ENCODE peak calls at places on chromosomes 3 and 15, in four cellular contexts. C is heart left ventricle, D is mesendoderm, T is dorsolateral prefrontal cortex. J is an unnamed sample.

GRCh38 chr15:100108846-100109245 is 232.9 kb downstream of the ADAMTS17 start:
- DNase-seq in C (no peak), D (no peak), T (no peak), J (peak)

GRCh38 chr3:134816623-134817022 is 21.6 kb downstream of the EPHB1 start:
- DNase-seq in C (no peak), D (no peak), T (no peak), J (no peak)

GRCh38 chr3:16873872-16874271 is 10.9 kb upstream of the PLCL2 start:
- DNase-seq in C (no peak), D (no peak), T (no peak), J (no peak)

GRCh38 chr3:72821170-72821781 is 27.0 kb downstream of the SHQ1 start:
- DNase-seq in C (peak), D (no peak), T (no peak), J (no peak)

GRCh38 chr3:146747928-146748327 is 142.8 kb upstream of the PLSCR5 start:
- DNase-seq in C (no peak), D (peak), T (no peak), J (no peak)

GRCh38 chr3:176939022-176939817 is 258.1 kb downstream of the TBL1XR1 start:
- DNase-seq in C (peak), D (peak), T (no peak), J (no peak)

GRCh38 chr15:39582286-39582976 is 1.6 kb downstream of the THBS1 start:
- DNase-seq in C (peak), D (no peak), T (no peak), J (no peak)

GRCh38 chr3:181615666-181616065 is 96.1 kb upstream of the SOX2 start:
- DNase-seq in C (no peak), D (no peak), T (no peak), J (no peak)

GRCh38 chr15:86915811-86916331 is 836.2 kb downstream of the AGBL1 start:
- DNase-seq in C (no peak), D (peak), T (no peak), J (no peak)

GRCh38 chr15:72358532-72359180 is 17.2 kb downstream of the HEXA start:
- DNase-seq in C (peak), D (no peak), T (peak), J (peak)

GRCh38 chr3:184423567-184423966 is 43.7 kb downstream of the CHRD start:
- DNase-seq in C (no peak), D (peak), T (no peak), J (no peak)

GRCh38 chr3:128322030-128323022 is 144.4 kb downstream of the DNAJB8 start:
- DNase-seq in C (peak), D (peak), T (no peak), J (no peak)

GRCh38 chr15:66617137-66618090 is 51.6 kb upstream of the LCTL start:
- DNase-seq in C (peak), D (no peak), T (peak), J (peak)

GRCh38 chr3:175105066-175105465 is 245.9 kb downstream of the NAALADL2 start:
- DNase-seq in C (no peak), D (no peak), T (no peak), J (no peak)

GRCh38 chr3:29937185-29937584 is 656.3 kb downstream of the RBMS3 start:
- DNase-seq in C (no peak), D (no peak), T (no peak), J (no peak)

GRCh38 chr15:81282911-81283310 is 41.0 kb downstream of the STARD5 start:
- DNase-seq in C (no peak), D (no peak), T (no peak), J (no peak)

GRCh38 chr15:88649286-88649733 is 10.5 kb downstream of the ISG20 start:
- DNase-seq in C (peak), D (peak), T (peak), J (peak)

GRCh38 chr3:46990573-46991374 is 11.3 kb downstream of the NBEAL2 start:
- DNase-seq in C (no peak), D (no peak), T (no peak), J (no peak)

GRCh38 chr3:112338021-112338726 is 5.2 kb downstream of the CD200 start:
- DNase-seq in C (no peak), D (no peak), T (no peak), J (no peak)

GRCh38 chr3:194130807-194131589 is 5.0 kb upstream of the HES1 start:
- DNase-seq in C (peak), D (peak), T (no peak), J (no peak)

GRCh38 chr15:45186771-45187577 is 792 bp downstream of the SHF start:
- DNase-seq in C (no peak), D (peak), T (no peak), J (no peak)

GRCh38 chr15:52518487-52518886 is 10.2 kb downstream of the MYO5A start:
- DNase-seq in C (no peak), D (no peak), T (no peak), J (no peak)

GRCh38 chr15:61422773-61423172 is 193.7 kb upstream of the RORA start:
- DNase-seq in C (no peak), D (no peak), T (no peak), J (no peak)

GRCh38 chr15:32222716-32223115 is 180.4 kb downstream of the GOLGA8K start:
- DNase-seq in C (no peak), D (no peak), T (no peak), J (no peak)

GRCh38 chr3:99319961-99320360 is 318.4 kb upstream of the COL8A1 start:
- DNase-seq in C (no peak), D (no peak), T (no peak), J (no peak)

GRCh38 chr15:69758810-69759410 is 306.3 kb downstream of the RPLP1 start:
- DNase-seq in C (peak), D (no peak), T (no peak), J (no peak)

GRCh38 chr3:84126160-84126559 is 832.6 kb upstream of the CADM2 start:
- DNase-seq in C (no peak), D (no peak), T (no peak), J (no peak)

GRCh38 chr15:57572463-57572862 is 19.2 kb upstream of the MYZAP start:
- DNase-seq in C (no peak), D (no peak), T (no peak), J (no peak)

GRCh38 chr3:72696815-72697214 is 151.4 kb downstream of the SHQ1 start:
- DNase-seq in C (no peak), D (peak), T (no peak), J (no peak)

GRCh38 chr3:59771760-59772159 is 721.9 kb upstream of the CFAP20DC start:
- DNase-seq in C (no peak), D (no peak), T (no peak), J (no peak)

GRCh38 chr3:164577667-164578066 is 500.6 kb downstream of the SI start:
- DNase-seq in C (no peak), D (no peak), T (no peak), J (no peak)

DNA sequence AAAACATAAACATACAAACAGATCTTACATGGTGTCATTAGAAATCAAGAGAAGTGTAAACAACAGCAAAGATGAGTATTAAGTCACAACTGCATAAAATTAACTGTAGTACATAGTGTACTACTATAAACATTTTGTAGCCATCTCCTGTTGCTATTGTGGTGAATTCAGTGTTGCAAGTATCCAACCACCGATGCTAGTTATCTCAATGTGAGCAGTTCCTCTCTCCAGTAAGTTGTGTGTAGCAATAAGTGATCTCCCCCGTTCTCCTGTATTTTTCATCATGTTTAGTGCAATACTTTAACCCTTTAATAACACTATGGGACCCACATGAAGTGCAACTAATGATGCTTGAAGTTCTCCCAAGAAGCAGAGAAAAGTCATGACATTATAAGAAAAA is 264.8 kb upstream of the KCNH8 start:
- DNase-seq in C (no peak), D (no peak), T (no peak), J (no peak)
- H3K27ac ChIP-seq in C (no peak), D (no peak), T (no peak), J (no peak)

GRCh38 chr3:179108091-179108490 is 36.5 kb upstream of the ZMAT3 start:
- DNase-seq in C (no peak), D (no peak), T (no peak), J (no peak)
- H3K27ac ChIP-seq in C (no peak), D (no peak), T (no peak), J (no peak)

GRCh38 chr15:76339302-76340197 is 3.0 kb downstream of the ISL2 start:
- DNase-seq in C (no peak), D (peak), T (no peak), J (no peak)

GRCh38 chr15:76337047-76337738 is 620 bp downstream of the ISL2 start:
- DNase-seq in C (no peak), D (peak), T (no peak), J (no peak)

GRCh38 chr15:76337739-76338554 is 1.4 kb downstream of the ISL2 start:
- DNase-seq in C (no peak), D (peak), T (no peak), J (no peak)

GRCh38 chr15:76340198-76340801 is 3.7 kb downstream of the ISL2 start:
- DNase-seq in C (no peak), D (peak), T (no peak), J (no peak)

DNA sequence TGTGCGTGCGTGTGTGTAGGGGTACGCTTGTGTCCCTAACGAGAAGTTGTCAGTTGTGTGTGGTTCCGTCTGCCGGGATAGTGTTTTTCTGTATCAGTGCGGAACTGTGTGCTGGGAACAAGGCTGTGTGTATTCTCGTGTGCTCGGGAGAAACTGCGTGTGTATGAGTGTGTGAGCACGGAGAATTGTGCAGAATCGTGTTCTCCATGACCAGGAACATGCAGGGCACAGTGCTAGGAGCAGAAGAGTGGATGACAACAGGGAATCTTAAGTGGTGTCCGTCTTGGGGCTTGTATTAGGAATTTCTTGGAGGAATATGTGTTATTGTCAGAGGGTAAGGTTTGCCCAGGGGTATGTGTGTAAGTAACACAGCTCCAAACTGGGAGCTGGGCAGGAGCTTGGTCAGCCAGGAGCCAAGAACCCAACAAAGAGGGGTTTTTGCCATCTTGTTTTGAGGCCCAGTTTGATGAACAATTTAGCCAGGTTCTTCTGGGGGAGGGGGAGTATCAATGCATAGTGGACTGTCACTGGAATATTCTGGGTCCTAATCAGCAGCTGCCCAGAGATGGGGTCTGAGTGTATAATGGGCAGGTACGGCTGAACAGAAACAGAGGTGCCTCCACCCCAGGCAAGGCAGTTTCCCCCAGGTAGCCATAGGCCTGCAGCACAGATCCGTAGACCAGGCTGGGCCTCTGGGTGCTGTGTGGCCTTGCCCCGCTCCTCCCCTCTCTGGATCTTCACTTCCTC is 2.2 kb downstream of the ISL2 start:
- DNase-seq in C (no peak), D (peak), T (no peak), J (no peak)
- H3K27ac ChIP-seq in C (peak), D (no peak), T (no peak), J (no peak)

DNA sequence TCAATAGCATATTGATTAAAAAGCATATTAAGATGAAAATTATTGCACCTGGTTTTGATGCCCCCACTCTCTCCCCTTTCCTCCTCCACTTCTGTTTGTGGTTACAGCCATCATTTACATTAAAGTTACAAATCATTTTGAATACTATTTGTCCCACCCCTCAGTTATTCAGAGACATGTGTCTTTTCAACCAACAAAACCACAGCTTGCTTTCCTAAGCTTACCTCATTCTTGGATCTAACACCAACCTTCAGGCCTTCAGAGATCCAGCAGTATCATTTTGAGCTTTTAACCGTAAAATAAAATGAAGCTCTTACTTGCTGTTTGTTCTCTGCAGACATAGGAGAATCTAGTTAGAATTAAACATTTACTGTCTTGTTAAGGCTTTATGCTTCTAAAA is 4.7 kb downstream of the PXYLP1 start:
- DNase-seq in C (no peak), D (no peak), T (no peak), J (no peak)
- H3K27ac ChIP-seq in C (no peak), D (no peak), T (no peak), J (no peak)

GRCh38 chr3:11604139-11604895 is 39.4 kb downstream of the VGLL4 start:
- DNase-seq in C (no peak), D (no peak), T (no peak), J (no peak)

GRCh38 chr3:11606865-11607440 is 36.8 kb downstream of the VGLL4 start:
- DNase-seq in C (no peak), D (no peak), T (no peak), J (no peak)

GRCh38 chr3:11607816-11608215 is 35.9 kb downstream of the VGLL4 start:
- DNase-seq in C (no peak), D (no peak), T (no peak), J (no peak)

GRCh38 chr3:11605398-11605797 is 38.3 kb downstream of the VGLL4 start:
- DNase-seq in C (no peak), D (no peak), T (no peak), J (no peak)

GRCh38 chr3:11606090-11606784 is 37.5 kb downstream of the VGLL4 start:
- DNase-seq in C (no peak), D (no peak), T (no peak), J (no peak)
- H3K27ac ChIP-seq in C (peak), D (no peak), T (peak), J (peak)

DNA sequence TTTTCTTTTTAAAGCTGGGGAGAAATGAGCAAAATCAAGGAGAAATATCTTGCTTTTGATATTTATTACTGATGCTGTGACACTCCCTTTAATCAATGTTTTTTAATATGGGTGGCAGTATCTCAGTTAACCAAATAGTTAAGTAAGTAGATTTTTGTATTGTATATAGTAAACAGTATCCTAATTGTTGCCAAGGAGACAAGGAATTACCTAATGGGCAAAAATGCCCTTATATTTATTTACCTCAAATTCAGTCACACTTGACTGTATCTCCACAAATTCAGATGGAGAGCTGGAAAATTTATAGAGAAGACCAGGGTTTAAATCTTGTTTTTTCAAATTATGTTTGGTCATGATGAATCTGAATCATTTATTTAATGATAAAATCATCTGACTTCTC is 3.6 kb upstream of the CHD2 start:
- DNase-seq in C (no peak), D (no peak), T (no peak), J (no peak)
- H3K27ac ChIP-seq in C (peak), D (no peak), T (peak), J (peak)

DNA sequence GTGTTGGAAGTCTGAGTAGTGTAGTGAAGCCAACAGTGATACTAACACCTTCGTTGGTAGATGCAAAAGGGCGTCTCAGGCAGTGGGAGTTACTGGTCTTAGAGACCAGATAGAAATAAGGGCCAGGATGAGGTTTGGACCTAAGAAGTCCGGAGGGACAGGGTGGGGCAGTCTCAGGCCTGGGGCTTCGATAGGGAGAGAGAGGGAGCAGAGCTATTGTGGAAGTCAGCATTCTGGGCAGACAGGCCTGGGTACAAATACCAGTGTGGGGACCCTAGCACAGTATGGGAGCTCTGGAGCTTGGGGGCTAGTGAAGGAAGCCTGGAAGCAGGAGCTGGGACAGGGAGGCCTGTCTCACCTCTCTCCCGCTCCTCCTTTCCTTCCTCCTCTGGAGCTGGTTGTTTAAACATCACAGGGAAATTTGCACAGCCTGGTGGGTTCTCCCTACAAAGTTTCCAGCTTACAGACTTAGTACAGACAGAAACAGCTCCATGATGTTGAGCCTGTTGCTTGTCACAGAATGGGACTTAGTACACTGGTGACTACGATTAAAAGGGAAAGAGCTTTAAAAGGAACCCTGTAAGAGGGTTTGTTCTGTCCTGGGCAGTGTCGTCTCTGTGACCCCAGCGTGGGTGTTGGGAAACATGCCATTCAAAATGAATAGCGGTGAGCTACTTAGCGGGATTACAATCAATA is 76.3 kb upstream of the TNFAIP8L3 start:
- DNase-seq in C (no peak), D (no peak), T (no peak), J (peak)
- H3K27ac ChIP-seq in C (peak), D (no peak), T (peak), J (no peak)

DNA sequence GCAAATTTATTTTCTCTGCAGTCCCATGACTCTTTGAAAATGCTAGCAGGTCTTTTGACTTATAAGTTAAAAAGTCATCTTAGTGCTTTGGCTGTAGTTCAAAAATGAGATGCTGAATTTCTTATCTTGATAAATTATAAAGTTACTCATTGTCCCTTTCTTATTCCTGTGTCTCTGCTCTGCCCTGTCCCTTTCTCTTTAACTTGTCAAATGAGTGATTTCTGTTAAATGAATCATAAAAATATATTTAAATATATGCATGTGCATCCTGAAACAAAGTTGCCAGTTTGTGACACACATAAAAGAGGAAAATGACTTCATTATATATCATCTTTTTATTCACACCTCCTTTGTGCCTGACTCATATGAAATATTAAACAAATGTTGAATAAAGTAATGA is 1097.3 kb upstream of the EPHA6 start:
- DNase-seq in C (no peak), D (no peak), T (no peak), J (no peak)
- H3K27ac ChIP-seq in C (no peak), D (no peak), T (no peak), J (no peak)

GRCh38 chr3:40046149-40046548 is 236.7 kb downstream of the MYRIP start:
- DNase-seq in C (no peak), D (no peak), T (no peak), J (no peak)
- H3K27ac ChIP-seq in C (no peak), D (no peak), T (peak), J (no peak)

GRCh38 chr15:79769081-79769481 is 127.7 kb downstream of the MTHFS start:
- DNase-seq in C (no peak), D (peak), T (no peak), J (no peak)
- H3K27ac ChIP-seq in C (no peak), D (no peak), T (no peak), J (no peak)

J was measured in right atrium auricular region.